ENCODE peak calls at places on chromosome 18, in six cellular contexts. C is GM12878, R is A549, F is HepG2, H is K562, T is endothelial cell of umbilical vein. Y is an unnamed sample.

GRCh38 chr18:61554117-61554776 is 221.0 kb downstream of the CDH20 start:
- DNase-seq in C (no peak), R (no peak), F (no peak), H (no peak), T (no peak), Y (no peak)

GRCh38 chr18:58603365-58604067 is 25.4 kb downstream of the ALPK2 start:
- DNase-seq in C (no peak), R (no peak), F (no peak), H (no peak), T (no peak), Y (no peak)

GRCh38 chr18:22926454-22926853 is 6.7 kb upstream of the RBBP8 start:
- DNase-seq in C (no peak), R (no peak), F (no peak), H (no peak), T (no peak), Y (no peak)

GRCh38 chr18:28019425-28020108 is 157.4 kb downstream of the CDH2 start:
- DNase-seq in C (no peak), R (no peak), F (no peak), H (no peak), T (no peak), Y (no peak)

GRCh38 chr18:27803957-27804356 is 373.0 kb downstream of the CDH2 start:
- DNase-seq in C (no peak), R (no peak), F (no peak), H (no peak), T (no peak), Y (no peak)

GRCh38 chr18:44946529-44947113 is 265.9 kb downstream of the SETBP1 start:
- DNase-seq in C (no peak), R (no peak), F (no peak), H (no peak), T (no peak), Y (no peak)

GRCh38 chr18:10213526-10213925 is 240.9 kb upstream of the APCDD1 start:
- DNase-seq in C (peak), R (no peak), F (no peak), H (no peak), T (peak), Y (peak)

GRCh38 chr18:35049111-35050003 is 8.1 kb downstream of the MAPRE2 start:
- DNase-seq in C (no peak), R (no peak), F (no peak), H (no peak), T (no peak), Y (peak)

GRCh38 chr18:56309104-56309503 is 329.3 kb downstream of the TXNL1 start:
- DNase-seq in C (no peak), R (no peak), F (no peak), H (no peak), T (peak), Y (no peak)

GRCh38 chr18:48913201-48913600 is 37.6 kb downstream of the SMAD7 start:
- DNase-seq in C (no peak), R (no peak), F (no peak), H (no peak), T (no peak), Y (no peak)

GRCh38 chr18:62523631-62524442 is 1.0 kb downstream of the ZCCHC2 start:
- DNase-seq in C (no peak), R (peak), F (no peak), H (peak), T (peak), Y (peak)

GRCh38 chr18:23573948-23574431 is 12.3 kb downstream of the NPC1 start:
- DNase-seq in C (no peak), R (no peak), F (no peak), H (peak), T (peak), Y (no peak)

GRCh38 chr18:13660510-13660909 is 65.8 kb downstream of the FAM210A start:
- DNase-seq in C (no peak), R (no peak), F (no peak), H (no peak), T (peak), Y (no peak)

GRCh38 chr18:75173125-75173432 is 35.9 kb downstream of the PTGR3 start:
- DNase-seq in C (peak), R (peak), F (peak), H (peak), T (no peak), Y (peak)

GRCh38 chr18:67467188-67467587 is 49.3 kb downstream of the DSEL start:
- DNase-seq in C (no peak), R (no peak), F (no peak), H (no peak), T (no peak), Y (no peak)

GRCh38 chr18:49581369-49581768 is 19.5 kb downstream of the LIPG start:
- DNase-seq in C (no peak), R (no peak), F (no peak), H (no peak), T (no peak), Y (peak)

GRCh38 chr18:9066817-9067306 is 35.6 kb upstream of the NDUFV2 start:
- DNase-seq in C (peak), R (no peak), F (no peak), H (peak), T (no peak), Y (no peak)

GRCh38 chr18:64115906-64116305 is 33.0 kb downstream of the LINC00305 start:
- DNase-seq in C (no peak), R (no peak), F (no peak), H (no peak), T (no peak), Y (no peak)

GRCh38 chr18:69790649-69791048 is 157.0 kb downstream of the CD226 start:
- DNase-seq in C (no peak), R (no peak), F (no peak), H (no peak), T (no peak), Y (no peak)

GRCh38 chr18:58049000-58049688 is 5.1 kb downstream of the NEDD4L start:
- DNase-seq in C (no peak), R (no peak), F (no peak), H (no peak), T (no peak), Y (no peak)

GRCh38 chr18:32769242-32770180 is 3.3 kb downstream of the KLHL14 start:
- DNase-seq in C (no peak), R (no peak), F (peak), H (no peak), T (no peak), Y (no peak)

GRCh38 chr18:49628993-49629795 is 67.3 kb downstream of the LIPG start:
- DNase-seq in C (no peak), R (no peak), F (peak), H (no peak), T (no peak), Y (no peak)

GRCh38 chr18:45370190-45371010 is 244.9 kb upstream of the SLC14A2 start:
- DNase-seq in C (no peak), R (no peak), F (no peak), H (no peak), T (no peak), Y (no peak)

GRCh38 chr18:37156330-37156942 is 327.5 kb downstream of the KIAA1328 start:
- DNase-seq in C (no peak), R (no peak), F (no peak), H (no peak), T (peak), Y (no peak)

GRCh38 chr18:9619990-9620389 is 5.6 kb upstream of the PPP4R1 start:
- DNase-seq in C (no peak), R (no peak), F (no peak), H (no peak), T (no peak), Y (no peak)

GRCh38 chr18:37251679-37252078 is 313.9 kb downstream of the CELF4 start:
- DNase-seq in C (no peak), R (no peak), F (no peak), H (no peak), T (no peak), Y (no peak)

GRCh38 chr18:9631814-9632496 is 17.6 kb upstream of the PPP4R1 start:
- DNase-seq in C (no peak), R (peak), F (no peak), H (no peak), T (peak), Y (no peak)

GRCh38 chr18:741931-742512 is 29.6 kb upstream of the ENOSF1 start:
- DNase-seq in C (peak), R (peak), F (peak), H (peak), T (peak), Y (peak)

GRCh38 chr18:45874501-45875184 is 49.2 kb downstream of the SIGLEC15 start:
- DNase-seq in C (peak), R (no peak), F (no peak), H (peak), T (no peak), Y (peak)

GRCh38 chr18:23504720-23505119 is 1.4 kb downstream of the RMC1 start:
- DNase-seq in C (peak), R (no peak), F (no peak), H (no peak), T (no peak), Y (no peak)

GRCh38 chr18:44686156-44686555 is 5.5 kb downstream of the SETBP1 start:
- DNase-seq in C (no peak), R (no peak), F (no peak), H (no peak), T (no peak), Y (no peak)

GRCh38 chr18:72360628-72361027 is 183.5 kb downstream of the CBLN2 start:
- DNase-seq in C (no peak), R (no peak), F (no peak), H (no peak), T (no peak), Y (no peak)

GRCh38 chr18:73663581-73663980 is 484.1 kb downstream of the FBXO15 start:
- DNase-seq in C (no peak), R (no peak), F (no peak), H (no peak), T (no peak), Y (no peak)

GRCh38 chr18:63553117-63553516 is 10.9 kb downstream of the SERPINB12 start:
- DNase-seq in C (no peak), R (no peak), F (no peak), H (no peak), T (no peak), Y (peak)

GRCh38 chr18:44590976-44591375 is 89.7 kb upstream of the SETBP1 start:
- DNase-seq in C (no peak), R (no peak), F (no peak), H (no peak), T (no peak), Y (no peak)

GRCh38 chr18:67363694-67364093 is 152.8 kb downstream of the DSEL start:
- DNase-seq in C (no peak), R (no peak), F (no peak), H (no peak), T (no peak), Y (no peak)

GRCh38 chr18:51194604-51195003 is 2.9 kb downstream of the MEX3C start:
- DNase-seq in C (no peak), R (no peak), F (no peak), H (no peak), T (peak), Y (peak)
- TF ChIP-seq MYC in C (no peak), R (no peak), F (no peak), H (no peak), T (no peak), Y (no peak)

GRCh38 chr18:76480913-76481312 is 14.1 kb downstream of the ZNF516 start:
- DNase-seq in C (no peak), R (peak), F (peak), H (no peak), T (no peak), Y (peak)
- TF ChIP-seq CTCF in C (no peak), R (no peak), F (peak), H (peak), T (no peak), Y (peak)

GRCh38 chr18:12288406-12288762 is 19.7 kb upstream of the TUBB6 start:
- DNase-seq in C (no peak), R (no peak), F (no peak), H (no peak), T (no peak), Y (no peak)

GRCh38 chr18:12287684-12288405 is 20.2 kb upstream of the TUBB6 start:
- DNase-seq in C (no peak), R (peak), F (peak), H (peak), T (peak), Y (no peak)

GRCh38 chr18:12290086-12290485 is 18.0 kb upstream of the TUBB6 start:
- DNase-seq in C (no peak), R (no peak), F (no peak), H (no peak), T (no peak), Y (no peak)

GRCh38 chr18:12283666-12284065 is 24.4 kb upstream of the TUBB6 start:
- DNase-seq in C (no peak), R (no peak), F (no peak), H (peak), T (no peak), Y (no peak)

GRCh38 chr18:12287131-12287681 is 20.8 kb upstream of the TUBB6 start:
- DNase-seq in C (no peak), R (no peak), F (no peak), H (no peak), T (no peak), Y (no peak)
- TF ChIP-seq MAX in C (no peak), R (no peak), F (no peak), H (no peak), T (no peak), Y (no peak)

GRCh38 chr18:65429601-65430000 is 321.2 kb upstream of the CDH7 start:
- DNase-seq in C (no peak), R (no peak), F (no peak), H (no peak), T (no peak), Y (no peak)
- TF ChIP-seq MYC in C (no peak), R (no peak), F (no peak), H (no peak), T (no peak), Y (no peak)

GRCh38 chr18:3873211-3873610 is 423.2 kb downstream of the TGIF1 start:
- DNase-seq in C (no peak), R (no peak), F (no peak), H (no peak), T (no peak), Y (no peak)
- TF ChIP-seq CTCF in C (no peak), R (no peak), F (no peak), H (no peak), T (no peak), Y (no peak)

GRCh38 chr18:79575891-79576685 is 103.5 kb upstream of the CTDP1 start:
- DNase-seq in C (no peak), R (no peak), F (no peak), H (no peak), T (no peak), Y (no peak)
- TF ChIP-seq MAX in C (no peak), R (no peak), F (no peak), H (no peak), T (no peak), Y (no peak)

GRCh38 chr18:2547477-2548087 is 23.7 kb downstream of the METTL4 start:
- DNase-seq in C (peak), R (no peak), F (peak), H (peak), T (peak), Y (peak)
- TF ChIP-seq MYC in C (no peak), R (no peak), F (no peak), H (no peak), T (no peak), Y (no peak)

DNA sequence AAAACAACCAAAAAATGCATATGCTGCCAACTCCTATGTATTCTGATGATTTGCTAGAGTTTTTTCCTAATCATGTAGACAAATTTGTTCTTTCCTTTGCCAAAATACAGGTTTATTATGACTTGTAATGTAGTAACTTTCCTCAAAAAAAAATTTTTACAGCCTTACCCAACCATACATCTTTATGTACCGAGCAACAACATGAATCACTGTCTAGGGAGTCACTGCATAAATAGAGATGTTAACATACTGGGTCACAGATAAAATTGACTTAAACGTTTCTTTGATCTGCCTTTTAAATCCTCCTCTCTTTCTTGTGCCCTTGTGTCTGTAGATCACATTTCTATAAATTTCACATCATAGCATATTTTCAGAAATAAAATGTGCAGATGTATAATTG is 143.6 kb downstream of the MBD2 start:
- DNase-seq in C (no peak), R (no peak), F (no peak), H (no peak), T (no peak), Y (no peak)
- TF ChIP-seq CTCF in C (no peak), R (no peak), F (no peak), H (no peak), T (no peak), Y (no peak)

DNA sequence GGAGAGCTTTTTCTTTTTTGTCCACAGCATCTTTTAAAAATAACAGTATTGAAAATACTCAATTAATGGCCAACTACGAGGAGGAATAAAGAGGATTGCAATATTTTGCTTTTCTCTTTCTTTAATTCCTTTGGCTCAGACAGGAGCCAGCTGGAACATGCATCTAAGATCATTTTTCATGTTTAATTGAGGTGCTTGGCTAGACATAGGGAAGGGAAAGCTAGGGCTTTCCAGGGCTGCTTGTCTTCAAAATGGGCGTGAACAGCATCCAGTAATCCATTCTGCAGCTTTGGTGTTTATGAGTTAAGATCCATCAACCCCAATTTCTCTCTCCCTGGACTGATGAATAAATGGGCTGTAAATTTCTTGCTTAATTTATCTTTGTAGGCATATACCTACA is 323.0 kb downstream of the PTPRM start:
- DNase-seq in C (no peak), R (no peak), F (no peak), H (no peak), T (no peak), Y (no peak)
- TF ChIP-seq MAX in C (no peak), R (no peak), F (no peak), H (no peak), T (no peak), Y (no peak)

Y was measured in NB4.